ENCODE peak calls at places on chromosomes 4 and X, in four cellular contexts. V is AML-193, P is GF-D8, A is pulmonary artery endothelial cell. D is an unnamed sample.
A peak's percentile ranks its signal among the peaks of the same experiment; 100 is the strongest.

GRCh38 chr4:165312506-165312905 is 15.0 kb upstream of the MSMO1 start:
- DNase-seq in V (no peak), P (no peak), A (no peak), D (no peak)

GRCh38 chr4:116343809-116344208 is 741.6 kb downstream of the TRAM1L1 start:
- DNase-seq in V (no peak), P (peak; percentile 75), A (no peak), D (no peak)

GRCh38 chr4:8037150-8037769 is 97.6 kb upstream of the AFAP1 start:
- DNase-seq in V (no peak), P (no peak), A (no peak), D (no peak)

GRCh38 chr4:154720123-154720522 is 23.7 kb upstream of the LRAT start:
- DNase-seq in V (no peak), P (no peak), A (no peak), D (no peak)

GRCh38 chr4:2671267-2671895 is 84.8 kb downstream of the TNIP2 start:
- DNase-seq in V (no peak), P (no peak), A (no peak), D (no peak)

GRCh38 chrX:38500886-38501285 is 60.5 kb upstream of the TSPAN7 start:
- DNase-seq in V (no peak), P (no peak), A (no peak), D (no peak)

GRCh38 chrX:19515615-19516105 is 352 bp upstream of the MAP3K15 start:
- DNase-seq in V (no peak), P (no peak), A (no peak), D (no peak)

GRCh38 chr4:157888281-157888680 is 284.5 kb downstream of the GASK1B start:
- DNase-seq in V (no peak), P (no peak), A (no peak), D (no peak)

GRCh38 chrX:129981207-129981553 is 1.3 kb upstream of the BCORL1 start:
- DNase-seq in V (no peak), P (no peak), A (no peak), D (no peak)

GRCh38 chr4:159777689-159778088 is 674.8 kb downstream of the RAPGEF2 start:
- DNase-seq in V (no peak), P (no peak), A (no peak), D (no peak)

GRCh38 chr4:75004755-75005668 is 72.1 kb downstream of the PARM1 start:
- DNase-seq in V (no peak), P (no peak), A (no peak), D (no peak)

GRCh38 chr4:15451866-15452765 is 17.6 kb upstream of the CC2D2A start:
- DNase-seq in V (peak; percentile 44), P (no peak), A (no peak), D (no peak)

GRCh38 chrX:153507484-153508178 is 9.8 kb upstream of the ATP2B3 start:
- DNase-seq in V (peak; percentile 36), P (no peak), A (no peak), D (peak; percentile 72)

GRCh38 chr4:137359691-137360315 is 172.5 kb downstream of the PCDH18 start:
- DNase-seq in V (no peak), P (no peak), A (no peak), D (no peak)

GRCh38 chr4:153822316-153822715 is 33.4 kb upstream of the SFRP2 start:
- DNase-seq in V (no peak), P (no peak), A (no peak), D (no peak)

GRCh38 chr4:37803348-37803973 is 23.0 kb upstream of the PGM2 start:
- DNase-seq in V (peak; percentile 68), P (peak; percentile 44), A (no peak), D (peak; percentile 33)

GRCh38 chr4:74133786-74134499 is 24.0 kb upstream of the MTHFD2L start:
- DNase-seq in V (peak; percentile 60), P (no peak), A (peak; percentile 73), D (peak; percentile 69)

GRCh38 chr4:75708218-75708691 is 16.1 kb upstream of the USO1 start:
- DNase-seq in V (peak; percentile 25), P (no peak), A (no peak), D (no peak)

GRCh38 chr4:133969202-133969873 is 232.3 kb downstream of the PABPC4L start:
- DNase-seq in V (no peak), P (no peak), A (no peak), D (peak; percentile 73)

GRCh38 chr4:183971938-183972490 is 66.9 kb downstream of the STOX2 start:
- DNase-seq in V (no peak), P (no peak), A (no peak), D (no peak)

GRCh38 chrX:23505531-23506303 is 161.6 kb upstream of the PRDX4 start:
- DNase-seq in V (no peak), P (no peak), A (no peak), D (no peak)

GRCh38 chrX:41906515-41907165 is 16.7 kb downstream of the CASK start:
- DNase-seq in V (no peak), P (no peak), A (no peak), D (no peak)